ENCODE peak calls at places on chromosomes 2 and 18, in seven cellular contexts. One of them, this sample, is unnamed.
A peak's percentile ranks its signal among the peaks of the same experiment; 100 is the strongest.

GRCh38 chr18:51150430-51150746 is 47.1 kb downstream of the MEX3C start:
- DNase-seq in T-helper 17 cell: no peak
- DNase-seq in CD4-positive, alpha-beta memory T cell: no peak
- DNase-seq in sigmoid colon: no peak
- DNase-seq in upper lobe of left lung: no peak
- DNase-seq in heart right ventricle: no peak
- DNase-seq in body of pancreas: no peak
- DNase-seq in this sample: no peak

GRCh38 chr2:6921321-6921922 is 4.2 kb downstream of the RNF144A start:
- DNase-seq in sigmoid colon: no peak
- DNase-seq in T-helper 17 cell: no peak
- DNase-seq in body of pancreas: no peak
- DNase-seq in upper lobe of left lung: no peak
- DNase-seq in CD4-positive, alpha-beta memory T cell: no peak
- DNase-seq in heart right ventricle: no peak
- DNase-seq in this sample: no peak

GRCh38 chr18:13376841-13377351 is 158.3 kb downstream of the LDLRAD4 start:
- DNase-seq in upper lobe of left lung: peak; percentile 20
- DNase-seq in CD4-positive, alpha-beta memory T cell: peak; percentile 68
- DNase-seq in T-helper 17 cell: peak; percentile 64
- DNase-seq in sigmoid colon: peak; percentile 50
- DNase-seq in body of pancreas: no peak
- DNase-seq in heart right ventricle: no peak
- DNase-seq in this sample: no peak

GRCh38 chr2:156088598-156088997 is 243.9 kb downstream of the NR4A2 start:
- DNase-seq in CD4-positive, alpha-beta memory T cell: no peak
- DNase-seq in T-helper 17 cell: no peak
- DNase-seq in sigmoid colon: no peak
- DNase-seq in upper lobe of left lung: no peak
- DNase-seq in body of pancreas: no peak
- DNase-seq in heart right ventricle: no peak
- DNase-seq in this sample: no peak

GRCh38 chr2:199329024-199329423 is 128.7 kb downstream of the SATB2 start:
- DNase-seq in heart right ventricle: no peak
- DNase-seq in body of pancreas: no peak
- DNase-seq in T-helper 17 cell: no peak
- DNase-seq in sigmoid colon: no peak
- DNase-seq in upper lobe of left lung: no peak
- DNase-seq in CD4-positive, alpha-beta memory T cell: no peak
- DNase-seq in this sample: no peak

GRCh38 chr2:39696072-39696471 is 30.4 kb downstream of the TMEM178A start:
- DNase-seq in sigmoid colon: no peak
- DNase-seq in T-helper 17 cell: no peak
- DNase-seq in body of pancreas: no peak
- DNase-seq in upper lobe of left lung: peak; percentile 24
- DNase-seq in CD4-positive, alpha-beta memory T cell: no peak
- DNase-seq in heart right ventricle: no peak
- DNase-seq in this sample: no peak

GRCh38 chr2:177029501-177029900 is 183.1 kb upstream of the HNRNPA3 start:
- DNase-seq in heart right ventricle: no peak
- DNase-seq in CD4-positive, alpha-beta memory T cell: no peak
- DNase-seq in upper lobe of left lung: no peak
- DNase-seq in T-helper 17 cell: no peak
- DNase-seq in sigmoid colon: no peak
- DNase-seq in body of pancreas: no peak
- DNase-seq in this sample: no peak

GRCh38 chr2:217831306-217831705 is 171.5 kb downstream of the TNS1 start:
- DNase-seq in heart right ventricle: no peak
- DNase-seq in body of pancreas: no peak
- DNase-seq in T-helper 17 cell: no peak
- DNase-seq in upper lobe of left lung: no peak
- DNase-seq in CD4-positive, alpha-beta memory T cell: no peak
- DNase-seq in sigmoid colon: no peak
- DNase-seq in this sample: no peak

GRCh38 chr2:225182126-225182525 is 139.9 kb upstream of the DOCK10 start:
- DNase-seq in CD4-positive, alpha-beta memory T cell: no peak
- DNase-seq in sigmoid colon: no peak
- DNase-seq in T-helper 17 cell: no peak
- DNase-seq in body of pancreas: no peak
- DNase-seq in upper lobe of left lung: no peak
- DNase-seq in heart right ventricle: no peak
- DNase-seq in this sample: no peak

GRCh38 chr18:46407471-46408166 is 249.4 kb downstream of the LOXHD1 start:
- DNase-seq in heart right ventricle: peak; percentile 60
- DNase-seq in T-helper 17 cell: no peak
- DNase-seq in CD4-positive, alpha-beta memory T cell: no peak
- DNase-seq in body of pancreas: no peak
- DNase-seq in upper lobe of left lung: no peak
- DNase-seq in sigmoid colon: peak; percentile 71
- DNase-seq in this sample: no peak

GRCh38 chr2:40218679-40219078 is 233.2 kb downstream of the SLC8A1 start:
- DNase-seq in heart right ventricle: peak; percentile 58
- DNase-seq in body of pancreas: no peak
- DNase-seq in upper lobe of left lung: no peak
- DNase-seq in CD4-positive, alpha-beta memory T cell: no peak
- DNase-seq in sigmoid colon: peak; percentile 74
- DNase-seq in T-helper 17 cell: no peak
- DNase-seq in this sample: no peak

GRCh38 chr2:220785181-220785580 is 786.9 kb downstream of the EPHA4 start:
- DNase-seq in body of pancreas: no peak
- DNase-seq in CD4-positive, alpha-beta memory T cell: no peak
- DNase-seq in heart right ventricle: no peak
- DNase-seq in sigmoid colon: no peak
- DNase-seq in upper lobe of left lung: no peak
- DNase-seq in T-helper 17 cell: no peak
- DNase-seq in this sample: no peak

GRCh38 chr2:218748795-218749429 is 33.0 kb upstream of the CYP27A1 start:
- DNase-seq in CD4-positive, alpha-beta memory T cell: no peak
- DNase-seq in body of pancreas: no peak
- DNase-seq in sigmoid colon: no peak
- DNase-seq in heart right ventricle: no peak
- DNase-seq in T-helper 17 cell: no peak
- DNase-seq in upper lobe of left lung: no peak
- DNase-seq in this sample: no peak

GRCh38 chr2:19362094-19362649 is 3.7 kb upstream of the OSR1 start:
- DNase-seq in T-helper 17 cell: no peak
- DNase-seq in body of pancreas: no peak
- DNase-seq in CD4-positive, alpha-beta memory T cell: peak; percentile 51
- DNase-seq in upper lobe of left lung: no peak
- DNase-seq in heart right ventricle: no peak
- DNase-seq in sigmoid colon: no peak
- DNase-seq in this sample: no peak

GRCh38 chr2:134381141-134381540 is 127.3 kb downstream of the MGAT5 start:
- DNase-seq in heart right ventricle: no peak
- DNase-seq in body of pancreas: no peak
- DNase-seq in CD4-positive, alpha-beta memory T cell: no peak
- DNase-seq in upper lobe of left lung: no peak
- DNase-seq in sigmoid colon: no peak
- DNase-seq in T-helper 17 cell: no peak
- DNase-seq in this sample: no peak

DNA sequence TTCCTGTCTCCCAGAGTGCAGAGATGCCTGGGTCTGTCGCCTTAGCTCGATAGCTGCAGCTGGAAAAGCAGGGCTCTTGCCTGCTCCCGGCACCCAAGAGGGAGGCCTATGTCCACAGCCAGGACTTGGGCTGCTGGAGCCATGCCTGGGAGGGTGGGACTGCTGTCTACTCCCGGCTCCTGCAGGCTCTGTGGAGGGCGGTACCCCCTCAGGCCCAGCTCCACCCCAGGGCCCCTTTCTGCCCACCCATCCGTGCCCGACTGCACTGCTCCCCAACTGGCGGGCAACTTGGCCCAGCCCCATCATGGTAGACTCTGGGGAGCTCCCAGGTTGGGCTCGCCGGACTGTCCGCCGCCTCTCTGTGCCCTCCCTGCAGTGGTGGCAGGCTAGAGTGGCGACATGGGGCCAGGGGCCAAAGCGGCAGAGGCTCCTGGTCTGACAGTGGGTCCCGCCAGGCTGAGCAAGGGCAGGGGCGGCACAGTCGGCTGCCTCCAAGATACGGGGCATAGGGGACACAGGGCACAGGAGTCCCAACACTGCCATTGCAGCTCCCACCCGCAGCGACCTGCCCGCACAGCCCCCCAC is 901.0 kb downstream of the CCDC85A start:
- DNase-seq in body of pancreas: no peak
- DNase-seq in heart right ventricle: no peak
- DNase-seq in CD4-positive, alpha-beta memory T cell: no peak
- DNase-seq in T-helper 17 cell: no peak
- DNase-seq in sigmoid colon: no peak
- DNase-seq in upper lobe of left lung: no peak
- DNase-seq in this sample: no peak
- H3K9me3 ChIP-seq in body of pancreas: no peaks in the 10 kb centered on the region
- H3K9me3 ChIP-seq in heart right ventricle: no peaks in the 10 kb centered on the region
- H3K9me3 ChIP-seq in CD4-positive, alpha-beta memory T cell: no peaks in the 10 kb centered on the region
- H3K9me3 ChIP-seq in T-helper 17 cell: peaks cover 3% of the 10 kb centered on the region
- H3K9me3 ChIP-seq in sigmoid colon: no peaks in the 10 kb centered on the region
- H3K9me3 ChIP-seq in upper lobe of left lung: no peaks in the 10 kb centered on the region
- H3K9me3 ChIP-seq in this sample: no peaks in the 10 kb centered on the region

DNA sequence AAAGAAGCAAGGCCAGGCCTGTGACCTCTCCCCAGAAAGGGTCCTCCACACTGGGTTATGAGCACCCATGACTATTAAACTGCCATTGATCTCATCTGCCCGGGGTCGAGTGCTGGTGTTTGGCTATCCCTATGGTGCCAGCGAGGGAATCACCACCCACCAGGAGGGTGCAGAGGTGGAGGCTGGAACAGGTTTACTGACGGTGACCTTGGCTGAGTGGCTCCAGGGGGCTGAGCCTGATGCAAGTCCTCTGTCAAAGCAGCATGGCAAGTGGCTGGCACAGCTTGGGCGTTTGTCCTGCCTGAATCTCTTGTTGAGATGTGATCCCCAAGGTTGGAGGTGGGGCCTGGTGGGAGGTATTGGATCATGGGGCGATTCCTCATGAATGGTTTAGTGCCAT is 196.4 kb upstream of the HDAC4 start:
- DNase-seq in body of pancreas: peak; percentile 3
- DNase-seq in CD4-positive, alpha-beta memory T cell: no peak
- DNase-seq in T-helper 17 cell: peak; percentile 1
- DNase-seq in heart right ventricle: no peak
- DNase-seq in sigmoid colon: peak; percentile 40
- DNase-seq in upper lobe of left lung: peak; percentile 8
- DNase-seq in this sample: no peak
- H3K9me3 ChIP-seq in body of pancreas: no peaks in the 10 kb centered on the region
- H3K9me3 ChIP-seq in CD4-positive, alpha-beta memory T cell: no peaks in the 10 kb centered on the region
- H3K9me3 ChIP-seq in T-helper 17 cell: no peaks in the 10 kb centered on the region
- H3K9me3 ChIP-seq in heart right ventricle: no peaks in the 10 kb centered on the region
- H3K9me3 ChIP-seq in sigmoid colon: no peaks in the 10 kb centered on the region
- H3K9me3 ChIP-seq in upper lobe of left lung: no peaks in the 10 kb centered on the region
- H3K9me3 ChIP-seq in this sample: no peaks in the 10 kb centered on the region

DNA sequence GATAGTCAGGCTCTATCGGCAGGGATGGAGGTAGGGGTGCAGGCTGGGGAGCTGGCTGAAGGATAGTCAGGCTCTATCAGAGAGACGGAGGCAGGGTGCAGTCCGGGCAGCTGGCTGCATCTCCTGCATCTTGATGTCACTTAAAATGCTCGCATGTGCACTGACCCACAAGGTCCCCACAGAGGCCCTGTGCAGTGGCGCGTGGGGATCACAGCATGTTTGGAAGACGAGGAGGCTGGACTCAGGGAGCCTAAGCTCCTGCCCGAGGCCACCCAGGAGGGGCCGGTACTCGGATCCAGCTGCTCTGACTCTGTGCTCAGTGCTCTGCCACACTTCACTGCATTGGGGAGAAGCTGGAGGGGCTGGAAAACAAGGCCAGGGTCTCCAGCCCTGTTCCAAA is 189.0 kb upstream of the HDAC4 start:
- DNase-seq in sigmoid colon: peak; percentile 46
- DNase-seq in CD4-positive, alpha-beta memory T cell: no peak
- DNase-seq in heart right ventricle: no peak
- DNase-seq in upper lobe of left lung: no peak
- DNase-seq in T-helper 17 cell: no peak
- DNase-seq in body of pancreas: no peak
- DNase-seq in this sample: no peak
- H3K9me3 ChIP-seq in sigmoid colon: no peaks in the 10 kb centered on the region
- H3K9me3 ChIP-seq in CD4-positive, alpha-beta memory T cell: no peaks in the 10 kb centered on the region
- H3K9me3 ChIP-seq in heart right ventricle: no peaks in the 10 kb centered on the region
- H3K9me3 ChIP-seq in upper lobe of left lung: no peaks in the 10 kb centered on the region
- H3K9me3 ChIP-seq in T-helper 17 cell: no peaks in the 10 kb centered on the region
- H3K9me3 ChIP-seq in body of pancreas: no peaks in the 10 kb centered on the region
- H3K9me3 ChIP-seq in this sample: no peaks in the 10 kb centered on the region

GRCh38 chr2:20582600-20583221 is 68.2 kb downstream of the HS1BP3 start:
- DNase-seq in upper lobe of left lung: no peak
- DNase-seq in T-helper 17 cell: no peak
- DNase-seq in sigmoid colon: peak; percentile 64
- DNase-seq in CD4-positive, alpha-beta memory T cell: no peak
- DNase-seq in body of pancreas: no peak
- DNase-seq in heart right ventricle: no peak
- DNase-seq in this sample: no peak
- H3K9me3 ChIP-seq in upper lobe of left lung: peaks cover 8% of the 10 kb centered on the region
- H3K9me3 ChIP-seq in T-helper 17 cell: no peaks in the 10 kb centered on the region
- H3K9me3 ChIP-seq in sigmoid colon: no peaks in the 10 kb centered on the region
- H3K9me3 ChIP-seq in CD4-positive, alpha-beta memory T cell: no peaks in the 10 kb centered on the region
- H3K9me3 ChIP-seq in body of pancreas: no peaks in the 10 kb centered on the region
- H3K9me3 ChIP-seq in heart right ventricle: peaks cover 7% of the 10 kb centered on the region
- H3K9me3 ChIP-seq in this sample: no peaks in the 10 kb centered on the region

GRCh38 chr18:14958701-14959100 is 210.7 kb downstream of the ANKRD30B start:
- DNase-seq in CD4-positive, alpha-beta memory T cell: no peak
- DNase-seq in body of pancreas: no peak
- DNase-seq in heart right ventricle: no peak
- DNase-seq in upper lobe of left lung: no peak
- DNase-seq in T-helper 17 cell: no peak
- DNase-seq in sigmoid colon: no peak
- DNase-seq in this sample: no peak
- H3K9me3 ChIP-seq in CD4-positive, alpha-beta memory T cell: no peaks in the 10 kb centered on the region
- H3K9me3 ChIP-seq in body of pancreas: no peaks in the 10 kb centered on the region
- H3K9me3 ChIP-seq in heart right ventricle: peaks cover 20% of the 10 kb centered on the region
- H3K9me3 ChIP-seq in upper lobe of left lung: no peaks in the 10 kb centered on the region
- H3K9me3 ChIP-seq in T-helper 17 cell: no peaks in the 10 kb centered on the region
- H3K9me3 ChIP-seq in sigmoid colon: no peaks in the 10 kb centered on the region
- H3K9me3 ChIP-seq in this sample: no peaks in the 10 kb centered on the region

DNA sequence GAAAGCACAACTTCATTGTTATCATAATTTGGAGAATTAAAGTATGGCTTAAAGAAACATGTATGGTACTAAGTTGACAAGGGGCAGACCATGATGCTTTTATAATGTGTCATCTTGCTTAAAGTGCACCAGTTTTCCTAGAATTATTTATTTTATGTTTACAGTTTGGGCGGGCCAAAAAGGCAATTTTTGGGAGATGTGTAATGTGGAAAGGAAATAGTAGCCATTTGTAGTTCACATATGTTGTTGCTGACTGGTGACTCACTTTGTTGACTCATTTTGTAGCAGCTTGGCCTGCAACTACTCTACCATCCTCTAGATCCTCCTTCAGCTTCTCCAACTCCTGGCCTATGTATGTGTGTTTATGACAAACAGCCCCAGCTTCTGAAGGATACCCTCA is 7.7 kb downstream of the ZSCAN30 start:
- DNase-seq in body of pancreas: no peak
- DNase-seq in heart right ventricle: no peak
- DNase-seq in sigmoid colon: no peak
- DNase-seq in CD4-positive, alpha-beta memory T cell: no peak
- DNase-seq in T-helper 17 cell: no peak
- DNase-seq in upper lobe of left lung: no peak
- DNase-seq in this sample: no peak
- H3K9me3 ChIP-seq in body of pancreas: no peaks in the 10 kb centered on the region
- H3K9me3 ChIP-seq in heart right ventricle: peaks cover 6% of the 10 kb centered on the region
- H3K9me3 ChIP-seq in sigmoid colon: no peaks in the 10 kb centered on the region
- H3K9me3 ChIP-seq in CD4-positive, alpha-beta memory T cell: no peaks in the 10 kb centered on the region
- H3K9me3 ChIP-seq in T-helper 17 cell: no peaks in the 10 kb centered on the region
- H3K9me3 ChIP-seq in upper lobe of left lung: no peaks in the 10 kb centered on the region
- H3K9me3 ChIP-seq in this sample: peaks cover 8% of the 10 kb centered on the region

GRCh38 chr2:22486343-22486742 is 898.6 kb upstream of the KLHL29 start:
- DNase-seq in CD4-positive, alpha-beta memory T cell: no peak
- DNase-seq in upper lobe of left lung: peak; percentile 21
- DNase-seq in sigmoid colon: no peak
- DNase-seq in body of pancreas: no peak
- DNase-seq in T-helper 17 cell: no peak
- DNase-seq in heart right ventricle: no peak
- DNase-seq in this sample: no peak
- H3K9me3 ChIP-seq in CD4-positive, alpha-beta memory T cell: no peaks in the 10 kb centered on the region
- H3K9me3 ChIP-seq in upper lobe of left lung: no peaks in the 10 kb centered on the region
- H3K9me3 ChIP-seq in sigmoid colon: no peaks in the 10 kb centered on the region
- H3K9me3 ChIP-seq in body of pancreas: no peaks in the 10 kb centered on the region
- H3K9me3 ChIP-seq in T-helper 17 cell: peaks cover 4% of the 10 kb centered on the region
- H3K9me3 ChIP-seq in heart right ventricle: no peaks in the 10 kb centered on the region
- H3K9me3 ChIP-seq in this sample: no peaks in the 10 kb centered on the region